ENCODE peak calls at places on chromosome 16, in five cellular contexts. J is adrenal gland, M is kidney epithelial cell, H is AG04450, K is fibroblast of the aortic adventitia. G is an unnamed sample.

GRCh38 chr16:3691778-3692177 is 25.5 kb downstream of the TRAP1 start:
- DNase-seq in J (no peak), M (no peak), H (no peak), K (peak; percentile 8), G (no peak)

GRCh38 chr16:11280616-11281522 is at the start of gene PRM1:
- DNase-seq in J (no peak), M (no peak), H (no peak), K (no peak), G (no peak)

GRCh38 chr16:11796227-11797165 is 562 bp downstream of the ZC3H7A start:
- DNase-seq in J (peak; percentile 77), M (no peak), H (no peak), K (peak; percentile 53), G (peak; percentile 69)

GRCh38 chr16:4428500-4428899 is 2.8 kb downstream of the DNAJA3 start:
- DNase-seq in J (no peak), M (no peak), H (no peak), K (no peak), G (no peak)

GRCh38 chr16:3173892-3174617 is 13.9 kb upstream of the OR1F1 start:
- DNase-seq in J (no peak), M (no peak), H (no peak), K (no peak), G (no peak)

GRCh38 chr16:13767215-13767614 is 152.7 kb upstream of the ERCC4 start:
- DNase-seq in J (no peak), M (peak; percentile 1), H (no peak), K (no peak), G (no peak)

GRCh38 chr16:67833035-67833417 is 9.1 kb upstream of the THAP11 start:
- DNase-seq in J (no peak), M (no peak), H (no peak), K (peak; percentile 58), G (no peak)

GRCh38 chr16:81831722-81832126 is 52.6 kb downstream of the PLCG2 start:
- DNase-seq in J (peak; percentile 38), M (no peak), H (no peak), K (no peak), G (peak; percentile 18)

GRCh38 chr16:89442588-89442987 is 47.8 kb downstream of the ANKRD11 start:
- DNase-seq in J (no peak), M (no peak), H (no peak), K (no peak), G (peak; percentile 54)

GRCh38 chr16:69511641-69512040 is 54.1 kb upstream of the NFAT5 start:
- DNase-seq in J (no peak), M (no peak), H (no peak), K (no peak), G (no peak)

GRCh38 chr16:75710344-75710743 is 9.1 kb upstream of the DUXB start:
- DNase-seq in J (no peak), M (no peak), H (no peak), K (no peak), G (no peak)

GRCh38 chr16:69404275-69404805 is 18.5 kb upstream of the TERF2 start:
- DNase-seq in J (peak; percentile 69), M (no peak), H (no peak), K (peak; percentile 70), G (peak; percentile 63)

GRCh38 chr16:75491876-75492275 is 3.4 kb downstream of the CHST6 start:
- DNase-seq in J (peak; percentile 51), M (no peak), H (no peak), K (no peak), G (no peak)

GRCh38 chr16:51755039-51755501 is 604.0 kb upstream of the SALL1 start:
- DNase-seq in J (no peak), M (no peak), H (no peak), K (no peak), G (peak; percentile 88)

GRCh38 chr16:16037970-16038369 is 88.6 kb downstream of the ABCC1 start:
- DNase-seq in J (no peak), M (no peak), H (no peak), K (no peak), G (no peak)

GRCh38 chr16:24221219-24221618 is 34.9 kb upstream of the CACNG3 start:
- DNase-seq in J (no peak), M (no peak), H (no peak), K (no peak), G (no peak)

GRCh38 chr16:66961065-66961744 is at the start of gene CES3:
- DNase-seq in J (peak; percentile 58), M (no peak), H (peak; percentile 20), K (peak; percentile 55), G (peak; percentile 78)

GRCh38 chr16:85728879-85729278 is 22.0 kb downstream of the C16orf74 start:
- DNase-seq in J (no peak), M (no peak), H (no peak), K (no peak), G (no peak)
- TF ChIP-seq CTCF in J (no peak), M (no peak), H (peak; percentile 20), K (no peak), G (no peak)

GRCh38 chr16:77193377-77193776 is 2.4 kb downstream of the MON1B start:
- DNase-seq in J (no peak), M (no peak), H (no peak), K (no peak), G (no peak)

GRCh38 chr16:77194295-77195231 is 3.6 kb downstream of the MON1B start:
- DNase-seq in J (no peak), M (no peak), H (no peak), K (no peak), G (no peak)

GRCh38 chr16:77190478-77191258 is at the start of gene MON1B:
- DNase-seq in J (peak; percentile 99), M (peak; percentile 95), H (peak; percentile 96), K (peak; percentile 99), G (peak; percentile 99)

GRCh38 chr16:77190190-77190477 is 856 bp upstream of the MON1B start:
- DNase-seq in J (no peak), M (no peak), H (no peak), K (no peak), G (no peak)

GRCh38 chr16:77191259-77191969 is 424 bp downstream of the MON1B start:
- DNase-seq in J (peak; percentile 33), M (no peak), H (no peak), K (peak; percentile 17), G (peak; percentile 12)
- TF ChIP-seq CTCF in J (no peak), M (no peak), H (no peak), K (no peak), G (no peak)

DNA sequence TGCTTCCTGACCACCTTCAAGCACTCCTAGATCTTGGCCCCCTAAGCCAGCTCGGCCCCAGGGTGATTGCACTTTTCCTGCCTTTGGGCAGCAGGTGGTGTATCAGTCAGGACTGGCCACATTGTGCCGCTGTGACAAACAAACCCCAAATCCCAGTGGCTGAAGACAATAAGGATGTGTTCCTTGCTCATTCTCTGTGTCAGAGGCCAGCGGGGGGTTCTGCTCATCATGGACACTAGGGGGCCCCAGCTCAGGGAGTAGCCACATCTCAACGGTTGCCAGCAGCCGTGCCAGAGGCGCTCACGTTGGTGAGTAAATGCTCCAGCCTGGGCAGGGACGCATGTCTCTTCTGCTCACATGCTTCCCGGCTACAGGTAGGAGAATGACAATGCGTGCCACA is 60.4 kb downstream of the ZDHHC7 start:
- DNase-seq in J (no peak), M (no peak), H (no peak), K (no peak), G (no peak)
- TF ChIP-seq CTCF in J (no peak), M (no peak), H (peak; percentile 21), K (peak; percentile 11), G (no peak)

GRCh38 chr16:73011926-73012325 is 36.0 kb downstream of the ZFHX3 start:
- DNase-seq in J (no peak), M (no peak), H (no peak), K (no peak), G (no peak)
- TF ChIP-seq CTCF in J (no peak), M (no peak), H (no peak), K (no peak), G (peak; percentile 6)

GRCh38 chr16:27972500-27972899 is 91.0 kb downstream of the GSG1L start:
- DNase-seq in J (no peak), M (peak; percentile 5), H (no peak), K (peak; percentile 20), G (peak; percentile 38)
- TF ChIP-seq CTCF in J (peak; percentile 32), M (peak; percentile 63), H (peak; percentile 52), K (peak; percentile 45), G (peak; percentile 54)

DNA sequence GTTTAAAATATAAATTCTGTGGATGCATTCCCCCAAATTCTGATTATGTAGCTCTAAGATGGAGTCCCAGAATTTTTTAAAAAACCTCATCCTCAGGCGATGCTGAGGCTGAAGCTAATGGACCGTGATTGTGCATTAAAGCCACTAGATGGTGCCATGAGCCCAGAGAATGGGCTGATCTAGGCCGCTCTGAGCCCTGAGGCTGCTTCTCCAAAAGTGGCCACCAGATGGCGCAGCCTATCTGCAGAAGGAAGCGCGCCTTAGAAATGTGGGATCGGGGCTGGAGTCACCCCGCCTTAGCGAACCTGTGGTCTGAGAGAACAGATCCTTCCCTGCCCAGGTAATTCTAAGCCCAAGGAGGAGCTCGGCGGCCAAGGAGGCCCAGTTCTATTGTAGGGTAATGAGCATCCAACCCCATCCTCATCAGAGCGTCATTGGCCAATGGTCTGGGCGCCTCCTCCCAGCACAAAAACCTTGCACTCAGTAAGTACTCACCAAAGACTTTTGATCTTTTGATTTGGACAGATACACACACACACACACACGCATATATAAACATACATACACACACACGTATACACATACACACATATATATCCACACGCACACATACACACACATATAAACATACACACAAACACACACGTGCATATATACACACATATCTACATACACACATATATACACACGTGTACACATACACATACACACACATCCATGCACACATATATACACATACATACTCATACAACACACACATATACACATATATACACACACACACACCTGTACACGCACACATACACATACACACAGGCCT is 13.7 kb upstream of the MMP2 start:
- DNase-seq in J (peak; percentile 82), M (peak; percentile 38), H (peak; percentile 72), K (peak; percentile 90), G (peak; percentile 89)
- TF ChIP-seq CTCF in J (peak; percentile 100), M (peak; percentile 99), H (peak; percentile 99), K (peak; percentile 94), G (peak; percentile 100)

GRCh38 chr16:1494129-1494640 is 1.0 kb downstream of the TELO2 start:
- DNase-seq in J (peak; percentile 81), M (no peak), H (peak; percentile 34), K (peak; percentile 83), G (peak; percentile 28)
- TF ChIP-seq CTCF in J (peak; percentile 65), M (peak; percentile 57), H (peak; percentile 71), K (peak; percentile 90), G (no peak)

GRCh38 chr16:56519459-56520250 is at the start of gene BBS2:
- DNase-seq in J (peak; percentile 91), M (peak; percentile 39), H (peak; percentile 51), K (peak; percentile 80), G (peak; percentile 93)
- TF ChIP-seq CTCF in J (peak; percentile 18), M (no peak), H (no peak), K (no peak), G (peak; percentile 26)

G was measured in thyroid gland.